ENCODE peak calls at places on chromosomes 3 and 15, in four cellular contexts. F is A549, B is endothelial cell of umbilical vein, M is pancreas. K is an unnamed sample.

GRCh38 chr15:85869124-85869523 is 74.4 kb upstream of the KLHL25 start:
- DNase-seq in F (no peak), B (no peak), M (no peak), K (no peak)

GRCh38 chr3:170180107-170180951 is 1.2 kb downstream of the PHC3 start:
- DNase-seq in F (peak), B (peak), M (no peak), K (no peak)

GRCh38 chr15:52362497-52362896 is 66.9 kb upstream of the MYO5C start:
- DNase-seq in F (no peak), B (peak), M (no peak), K (no peak)

GRCh38 chr3:139127101-139127500 is 82.4 kb upstream of the PRR23C start:
- DNase-seq in F (no peak), B (no peak), M (no peak), K (no peak)

GRCh38 chr3:3447671-3448070 is 268.2 kb upstream of the CRBN start:
- DNase-seq in F (no peak), B (no peak), M (no peak), K (no peak)

GRCh38 chr15:79844221-79844620 is 52.6 kb downstream of the MTHFS start:
- DNase-seq in F (no peak), B (no peak), M (no peak), K (no peak)

GRCh38 chr3:31077826-31078225 is 183.4 kb upstream of the GADL1 start:
- DNase-seq in F (no peak), B (peak), M (no peak), K (no peak)

GRCh38 chr3:55641914-55642313 is 154.8 kb upstream of the WNT5A start:
- DNase-seq in F (no peak), B (no peak), M (no peak), K (no peak)

GRCh38 chr15:60077581-60078359 is 73.7 kb downstream of the FOXB1 start:
- DNase-seq in F (no peak), B (no peak), M (no peak), K (no peak)

GRCh38 chr15:69906256-69907185 is 191.2 kb downstream of the TLE3 start:
- DNase-seq in F (no peak), B (no peak), M (no peak), K (no peak)

GRCh38 chr15:91611924-91612323 is 241.6 kb upstream of the SLCO3A1 start:
- DNase-seq in F (no peak), B (no peak), M (no peak), K (no peak)

GRCh38 chr15:29225534-29226224 is 43.9 kb downstream of the NSMCE3 start:
- DNase-seq in F (no peak), B (no peak), M (no peak), K (no peak)

GRCh38 chr15:62474021-62474770 is 309.1 kb upstream of the C2CD4B start:
- DNase-seq in F (no peak), B (no peak), M (no peak), K (no peak)

GRCh38 chr3:66823010-66823399 is 175.1 kb upstream of the KBTBD8 start:
- DNase-seq in F (no peak), B (no peak), M (peak), K (no peak)

GRCh38 chr3:66823532-66823931 is 174.6 kb upstream of the KBTBD8 start:
- DNase-seq in F (no peak), B (no peak), M (peak), K (no peak)

GRCh38 chr3:66824450-66824849 is 173.7 kb upstream of the KBTBD8 start:
- DNase-seq in F (no peak), B (no peak), M (no peak), K (no peak)

GRCh38 chr3:66827726-66828125 is 170.4 kb upstream of the KBTBD8 start:
- DNase-seq in F (no peak), B (no peak), M (no peak), K (no peak)

DNA sequence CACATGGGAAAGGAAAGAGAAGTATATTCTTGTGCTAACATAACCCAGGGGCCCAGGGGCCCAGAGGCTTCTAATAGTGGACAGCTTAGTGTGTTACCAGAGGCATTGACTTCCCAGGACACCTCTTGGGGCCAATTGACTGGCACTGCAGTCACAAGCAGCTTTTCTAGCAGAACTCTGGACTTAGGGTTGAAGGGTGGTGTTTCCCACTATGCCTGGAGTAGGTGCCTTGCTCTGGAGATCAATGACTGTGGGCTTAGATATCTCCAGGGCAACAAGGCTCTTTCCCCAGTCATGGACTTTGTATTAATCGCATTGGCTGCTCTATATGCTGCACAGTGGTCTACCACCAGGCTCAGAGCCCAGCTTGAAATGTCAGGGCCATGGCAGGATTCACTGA is 172.7 kb upstream of the KBTBD8 start:
- DNase-seq in F (no peak), B (no peak), M (no peak), K (no peak)
- TF ChIP-seq CTCF in F (no peak), B (no peak), M (no peak), K (no peak)

GRCh38 chr15:45332694-45333093 is 45.6 kb downstream of the GATM start:
- DNase-seq in F (no peak), B (no peak), M (peak), K (no peak)

GRCh38 chr15:45338417-45338816 is 39.9 kb downstream of the GATM start:
- DNase-seq in F (no peak), B (no peak), M (no peak), K (no peak)

GRCh38 chr15:45337224-45337623 is 41.1 kb downstream of the GATM start:
- DNase-seq in F (no peak), B (no peak), M (no peak), K (no peak)

GRCh38 chr15:45331977-45332376 is 46.4 kb downstream of the GATM start:
- DNase-seq in F (no peak), B (no peak), M (no peak), K (no peak)

DNA sequence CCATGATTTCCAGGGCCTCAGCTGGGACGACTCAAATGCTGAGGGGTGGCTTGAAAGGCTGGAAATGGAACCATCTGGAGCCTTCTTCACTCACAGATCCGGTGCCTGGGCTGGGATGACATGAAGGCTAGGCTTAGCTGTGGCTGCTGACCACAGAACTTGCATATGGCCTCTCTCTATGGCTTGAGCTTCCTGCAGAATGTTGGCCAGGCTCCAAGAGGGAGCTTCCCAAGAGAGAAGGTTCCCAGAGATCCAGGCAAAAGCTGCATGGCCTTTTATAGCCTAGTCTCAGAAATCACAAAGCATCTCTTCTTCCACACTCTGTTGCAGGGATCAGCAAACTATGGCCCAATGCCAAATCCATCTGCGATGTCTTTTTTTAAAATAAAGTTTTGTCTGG is 44.8 kb downstream of the GATM start:
- DNase-seq in F (no peak), B (no peak), M (peak), K (no peak)
- TF ChIP-seq CTCF in F (no peak), B (no peak), M (no peak), K (no peak)

DNA sequence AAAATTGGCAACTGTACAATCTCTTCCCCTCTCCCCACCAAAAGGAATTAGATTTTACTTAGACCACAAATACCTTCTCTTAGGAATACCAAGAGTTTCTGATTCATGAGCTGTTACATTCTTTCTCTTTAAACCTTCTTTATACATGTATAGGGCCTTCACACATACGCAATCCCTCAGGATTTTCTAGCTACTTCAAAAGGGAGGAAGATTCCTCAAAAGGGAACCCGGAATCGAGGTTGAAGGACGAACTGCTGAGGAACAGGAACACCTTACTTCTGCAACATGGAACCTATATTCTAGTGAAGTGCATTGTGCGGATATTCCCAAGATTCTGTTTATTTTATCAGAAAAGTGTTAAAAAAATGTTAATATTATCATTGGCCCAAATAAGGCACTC is 52.3 kb downstream of the GABRB3 start:
- DNase-seq in F (no peak), B (no peak), M (no peak), K (no peak)
- TF ChIP-seq CTCF in F (no peak), B (no peak), M (no peak), K (no peak)

DNA sequence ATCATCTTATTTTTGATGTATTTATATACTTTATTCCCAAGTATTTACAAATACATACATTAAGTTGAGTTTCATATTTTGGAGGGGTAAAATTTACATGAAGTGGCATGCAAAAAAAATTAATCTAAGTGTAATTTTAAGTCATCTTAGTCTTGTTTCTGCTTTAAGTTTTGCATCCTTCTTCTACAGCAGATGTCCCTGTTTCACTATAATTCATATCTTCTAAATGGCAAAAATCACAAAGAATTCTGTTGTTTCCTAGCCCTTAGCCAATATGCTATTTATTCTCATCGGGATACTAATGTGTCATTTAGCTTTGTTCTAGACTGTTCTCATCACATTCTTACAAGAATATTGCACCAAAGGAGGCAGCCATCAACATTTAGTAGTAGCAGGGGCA is 831.9 kb downstream of the GBE1 start:
- DNase-seq in F (no peak), B (no peak), M (no peak), K (no peak)
- TF ChIP-seq CTCF in F (no peak), B (no peak), M (no peak), K (no peak)

DNA sequence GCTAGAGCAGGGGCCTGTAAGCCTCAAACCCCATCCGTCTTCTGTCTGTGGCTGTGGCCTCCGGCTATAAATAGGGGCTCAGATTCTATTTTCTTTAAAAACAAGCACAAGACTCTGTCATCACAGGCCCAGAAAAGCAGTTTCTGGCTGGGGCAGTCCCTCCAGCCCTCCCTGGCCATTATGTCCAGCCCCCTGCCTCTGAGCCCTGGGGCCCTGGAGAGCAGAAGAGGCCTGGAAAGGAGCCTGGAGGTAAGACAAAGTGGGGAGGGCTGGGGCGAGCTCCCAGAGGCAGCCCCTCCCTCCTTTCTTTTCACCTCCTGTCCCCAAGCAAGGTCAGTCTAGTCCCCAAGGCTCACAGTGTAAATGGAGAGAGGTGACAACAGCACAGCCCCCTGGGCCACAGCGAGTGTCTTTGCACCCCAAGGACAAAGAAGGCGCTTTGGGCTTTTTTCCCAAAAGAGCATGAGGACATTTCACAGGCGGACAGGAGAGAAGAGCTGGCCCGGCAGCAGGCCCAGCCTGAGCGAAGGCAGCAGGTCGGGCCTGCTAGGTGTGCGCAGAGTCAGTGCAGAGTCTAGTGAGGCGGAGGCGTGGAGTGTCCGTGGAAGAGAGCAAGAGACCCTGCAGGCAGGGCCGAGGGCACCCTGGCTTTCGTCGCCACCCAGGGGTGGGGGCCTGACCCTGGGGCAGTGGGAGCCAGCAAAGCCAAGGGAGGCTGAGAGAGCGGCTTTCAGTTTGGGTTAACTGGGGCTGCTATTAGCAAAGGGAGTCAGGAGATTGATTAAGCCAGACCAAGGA is 188.3 kb downstream of the TBC1D2B start:
- DNase-seq in F (no peak), B (no peak), M (no peak), K (no peak)
- TF ChIP-seq CTCF in F (no peak), B (no peak), M (no peak), K (no peak)

GRCh38 chr15:56371495-56372147 is 6.4 kb downstream of the TEX9 start:
- DNase-seq in F (no peak), B (no peak), M (no peak), K (no peak)

GRCh38 chr15:56366211-56366610 is 985 bp downstream of the TEX9 start:
- DNase-seq in F (no peak), B (no peak), M (no peak), K (no peak)

GRCh38 chr15:56365075-56365711 is at the start of gene TEX9:
- DNase-seq in F (peak), B (peak), M (peak), K (peak)

GRCh38 chr15:56367156-56367555 is 1.9 kb downstream of the TEX9 start:
- DNase-seq in F (no peak), B (no peak), M (no peak), K (no peak)

DNA sequence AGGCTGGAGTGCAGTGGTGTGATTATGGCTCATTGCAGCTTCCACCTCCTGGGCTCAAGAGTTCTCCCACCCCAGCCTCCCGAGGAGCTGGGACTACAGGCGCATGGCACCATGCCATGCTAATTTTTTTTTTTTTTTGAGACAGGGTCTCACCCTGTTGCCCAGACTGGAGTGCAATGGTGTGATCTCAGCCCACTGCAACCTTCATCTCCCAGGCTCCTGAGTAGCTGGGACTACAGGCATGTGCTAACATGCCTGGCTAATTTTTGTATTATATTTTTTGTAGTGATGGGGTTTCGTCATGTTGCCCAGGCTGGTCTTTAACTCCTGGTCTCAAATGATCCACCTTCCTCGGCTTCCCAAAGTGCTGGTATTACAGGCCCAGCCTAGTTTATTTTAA is 4.0 kb downstream of the TEX9 start:
- DNase-seq in F (no peak), B (no peak), M (no peak), K (no peak)
- TF ChIP-seq CTCF in F (no peak), B (no peak), M (no peak), K (no peak)

DNA sequence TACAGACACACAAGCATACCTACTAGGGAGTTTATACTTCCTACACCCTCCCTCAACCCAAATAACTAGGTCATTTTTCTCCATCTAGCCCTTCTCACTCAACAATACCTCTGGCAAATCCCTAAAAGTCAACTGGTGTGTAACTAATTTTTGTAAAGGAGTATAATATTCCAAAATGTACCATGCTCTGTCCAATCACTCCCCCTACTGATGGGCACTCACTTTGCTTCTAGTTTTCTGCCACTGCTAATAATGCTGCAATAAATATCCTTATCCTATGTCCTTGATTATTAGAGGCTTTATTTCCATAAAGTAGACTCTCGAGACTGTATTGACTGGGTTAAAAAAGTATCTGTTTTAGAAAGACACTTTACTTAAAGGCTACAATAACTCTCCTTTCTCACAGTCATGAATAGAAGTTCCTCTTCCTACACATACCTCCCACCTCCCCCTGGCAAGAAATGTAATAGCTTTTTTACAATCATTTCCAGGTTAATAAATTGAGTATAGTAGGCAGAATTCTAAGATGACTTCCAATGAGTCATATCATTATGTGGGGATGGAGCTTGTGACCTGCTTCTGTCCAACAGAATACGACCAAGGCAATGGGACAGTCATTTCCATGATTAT is 30.0 kb downstream of the SHQ1 start:
- DNase-seq in F (peak), B (peak), M (no peak), K (peak)
- TF ChIP-seq CTCF in F (peak), B (peak), M (no peak), K (peak)

GRCh38 chr3:44915702-44916438 is 41.5 kb downstream of the TGM4 start:
- DNase-seq in F (no peak), B (no peak), M (no peak), K (no peak)
- TF ChIP-seq CTCF in F (no peak), B (no peak), M (no peak), K (no peak)

GRCh38 chr15:74157868-74158827 is 15.4 kb upstream of the ISLR start:
- DNase-seq in F (no peak), B (no peak), M (no peak), K (no peak)
- TF ChIP-seq CTCF in F (no peak), B (no peak), M (no peak), K (no peak)

K was measured in prostate gland.